ENCODE peak calls at places on chromosomes 1 and 21, in four cellular contexts. C, T, Q and S are unnamed samples.

GRCh38 chr1:1225238-1225845 is 6.5 kb downstream of the SDF4 start:
- DNase-seq in T (no peak), C (no peak), Q (no peak), S (no peak)

GRCh38 chr1:29245876-29246275 is 9.6 kb downstream of the PTPRU start:
- DNase-seq in T (no peak), C (no peak), Q (peak), S (no peak)

GRCh38 chr21:32064511-32064910 is 191.7 kb downstream of the HUNK start:
- DNase-seq in Q (no peak), T (no peak), C (no peak), S (no peak)

GRCh38 chr1:94542088-94542671 is 621 bp upstream of the F3 start:
- DNase-seq in C (no peak), Q (peak), T (no peak), S (no peak)

GRCh38 chr21:39662411-39662953 is 49.7 kb downstream of the B3GALT5 start:
- DNase-seq in Q (no peak), T (no peak), C (no peak), S (no peak)

GRCh38 chr1:211876849-211877248 is 46.3 kb upstream of the LPGAT1 start:
- DNase-seq in T (no peak), C (no peak), Q (no peak), S (no peak)

GRCh38 chr21:32800056-32800455 is 28.5 kb upstream of the PAXBP1 start:
- DNase-seq in C (no peak), Q (no peak), T (no peak), S (no peak)

GRCh38 chr1:172874950-172875349 is 175.8 kb downstream of the TNFSF18 start:
- DNase-seq in C (no peak), T (no peak), Q (no peak), S (no peak)

GRCh38 chr1:1291611-1292441 is 11.6 kb downstream of the SCNN1D start:
- DNase-seq in C (peak), Q (peak), T (peak), S (no peak)

GRCh38 chr1:243487036-243487648 is 231.3 kb downstream of the SDCCAG8 start:
- DNase-seq in C (no peak), T (no peak), Q (no peak), S (no peak)

GRCh38 chr1:99645199-99645598 is 714 bp upstream of the PALMD start:
- DNase-seq in C (no peak), Q (peak), T (no peak), S (peak)

GRCh38 chr1:197917813-197918646 is 858 bp downstream of the LHX9 start:
- DNase-seq in Q (no peak), T (no peak), C (no peak), S (no peak)

GRCh38 chr1:82388679-82389078 is 587.9 kb downstream of the ADGRL2 start:
- DNase-seq in Q (no peak), C (no peak), T (no peak), S (peak)

GRCh38 chr1:12598914-12599463 is 19.0 kb downstream of the DHRS3 start:
- DNase-seq in T (no peak), C (no peak), Q (no peak), S (no peak)

GRCh38 chr21:36980280-36981048 is 14.0 kb upstream of the HLCS start:
- DNase-seq in T (no peak), Q (no peak), C (peak), S (no peak)

GRCh38 chr1:25653558-25653957 is 37.0 kb downstream of the MAN1C1 start:
- DNase-seq in T (no peak), Q (no peak), C (no peak), S (no peak)

GRCh38 chr1:225280563-225280962 is 147.3 kb downstream of the LBR start:
- DNase-seq in T (no peak), Q (no peak), C (no peak), S (no peak)

GRCh38 chr1:113811353-113811887 is 856 bp downstream of the RSBN1 start:
- DNase-seq in Q (no peak), T (no peak), C (no peak), S (peak)

GRCh38 chr1:39167632-39168209 is 36.8 kb upstream of the MACF1 start:
- DNase-seq in Q (no peak), C (no peak), T (no peak), S (no peak)

GRCh38 chr1:152878042-152878441 is at the start of gene SMCP:
- DNase-seq in Q (no peak), T (no peak), C (no peak), S (no peak)

GRCh38 chr21:16709866-16710550 is 802.8 kb upstream of the CXADR start:
- DNase-seq in T (no peak), C (no peak), Q (peak), S (no peak)

GRCh38 chr1:83318361-83318760 is 680.6 kb downstream of the TTLL7 start:
- DNase-seq in C (no peak), T (no peak), Q (peak), S (peak)

GRCh38 chr1:53046930-53047329 is 15.1 kb upstream of the PODN start:
- DNase-seq in T (no peak), C (no peak), Q (no peak), S (peak)

GRCh38 chr1:167221804-167222610 is 1.3 kb downstream of the POU2F1 start:
- DNase-seq in Q (peak), C (peak), T (peak), S (peak)

GRCh38 chr1:109040627-109041613 is 982 bp downstream of the WDR47 start:
- DNase-seq in C (no peak), Q (peak), T (peak), S (no peak)

GRCh38 chr1:59885160-59885832 is 41.3 kb downstream of the CYP2J2 start:
- DNase-seq in Q (no peak), C (no peak), T (no peak), S (no peak)

GRCh38 chr1:26020941-26021646 is 481 bp upstream of the EXTL1 start:
- DNase-seq in T (no peak), Q (no peak), C (no peak), S (no peak)

GRCh38 chr1:52346653-52347052 is 19.4 kb downstream of the CC2D1B start:
- DNase-seq in Q (no peak), C (no peak), T (no peak), S (no peak)

GRCh38 chr1:246178902-246179301 is 328.2 kb downstream of the SMYD3 start:
- DNase-seq in Q (no peak), T (no peak), C (no peak), S (no peak)

GRCh38 chr1:172350781-172351180 is 69.7 kb upstream of the C1orf105 start:
- DNase-seq in C (no peak), T (no peak), Q (no peak), S (no peak)

GRCh38 chr1:41666991-41667631 is 182.6 kb upstream of the EDN2 start:
- DNase-seq in Q (no peak), C (peak), T (peak), S (no peak)

GRCh38 chr1:85188530-85188929 is 12.3 kb downstream of the SYDE2 start:
- DNase-seq in C (no peak), Q (no peak), T (no peak), S (no peak)